ENCODE peak calls at places on chromosomes 1 and 21, in five cellular contexts. One of them, this sample, is unnamed.

GRCh38 chr1:225918280-225918679 is 5.8 kb downstream of the PYCR2 start:
- DNase-seq in MM.1S: no peak
- DNase-seq in H9: no peak
- DNase-seq in progenitor cell of endocrine pancreas: no peak
- DNase-seq in WTC11: no peak
- DNase-seq in this sample: no peak

GRCh38 chr1:66353207-66353606 is 180.7 kb upstream of the SGIP1 start:
- DNase-seq in MM.1S: no peak
- DNase-seq in H9: peak
- DNase-seq in progenitor cell of endocrine pancreas: no peak
- DNase-seq in WTC11: no peak
- DNase-seq in this sample: no peak

GRCh38 chr1:36076979-36077573 is 6.8 kb upstream of the TEKT2 start:
- DNase-seq in MM.1S: no peak
- DNase-seq in H9: no peak
- DNase-seq in progenitor cell of endocrine pancreas: no peak
- DNase-seq in WTC11: no peak
- DNase-seq in this sample: no peak

GRCh38 chr21:33412832-33413519 is 9.8 kb downstream of the IFNGR2 start:
- DNase-seq in MM.1S: peak
- DNase-seq in H9: peak
- DNase-seq in progenitor cell of endocrine pancreas: no peak
- DNase-seq in WTC11: no peak
- DNase-seq in this sample: no peak

GRCh38 chr21:16532841-16533240 is 803.1 kb downstream of the USP25 start:
- DNase-seq in MM.1S: no peak
- DNase-seq in H9: no peak
- DNase-seq in progenitor cell of endocrine pancreas: no peak
- DNase-seq in WTC11: no peak
- DNase-seq in this sample: no peak

GRCh38 chr1:229456016-229456415 is 22.1 kb upstream of the ACTA1 start:
- DNase-seq in MM.1S: no peak
- DNase-seq in H9: no peak
- DNase-seq in progenitor cell of endocrine pancreas: no peak
- DNase-seq in WTC11: no peak
- DNase-seq in this sample: no peak

GRCh38 chr1:154481058-154481457 is 21.0 kb upstream of the TDRD10 start:
- DNase-seq in MM.1S: peak
- DNase-seq in H9: no peak
- DNase-seq in progenitor cell of endocrine pancreas: no peak
- DNase-seq in WTC11: no peak
- DNase-seq in this sample: no peak

GRCh38 chr21:38343691-38344090 is 86.9 kb downstream of the KCNJ15 start:
- DNase-seq in MM.1S: no peak
- DNase-seq in H9: no peak
- DNase-seq in progenitor cell of endocrine pancreas: no peak
- DNase-seq in WTC11: no peak
- DNase-seq in this sample: no peak

GRCh38 chr1:3553166-3553939 is 58.0 kb downstream of the MEGF6 start:
- DNase-seq in MM.1S: no peak
- DNase-seq in H9: no peak
- DNase-seq in progenitor cell of endocrine pancreas: no peak
- DNase-seq in WTC11: no peak
- DNase-seq in this sample: no peak

GRCh38 chr1:212975607-212975918 is 25.2 kb downstream of the VASH2 start:
- DNase-seq in MM.1S: no peak
- DNase-seq in H9: no peak
- DNase-seq in progenitor cell of endocrine pancreas: no peak
- DNase-seq in WTC11: no peak
- DNase-seq in this sample: no peak

GRCh38 chr21:31660134-31660565 is 657 bp downstream of the SOD1 start:
- DNase-seq in MM.1S: peak
- DNase-seq in H9: no peak
- DNase-seq in progenitor cell of endocrine pancreas: no peak
- DNase-seq in WTC11: peak
- DNase-seq in this sample: no peak

GRCh38 chr1:112904071-112904830 is 51.7 kb downstream of the SLC16A1 start:
- DNase-seq in MM.1S: no peak
- DNase-seq in H9: no peak
- DNase-seq in progenitor cell of endocrine pancreas: no peak
- DNase-seq in WTC11: no peak
- DNase-seq in this sample: no peak

GRCh38 chr1:82483146-82483545 is 682.4 kb downstream of the ADGRL2 start:
- DNase-seq in MM.1S: no peak
- DNase-seq in H9: peak
- DNase-seq in progenitor cell of endocrine pancreas: no peak
- DNase-seq in WTC11: no peak
- DNase-seq in this sample: no peak

GRCh38 chr1:15224259-15224869 is 22.7 kb upstream of the FHAD1 start:
- DNase-seq in MM.1S: no peak
- DNase-seq in H9: no peak
- DNase-seq in progenitor cell of endocrine pancreas: no peak
- DNase-seq in WTC11: no peak
- DNase-seq in this sample: no peak

GRCh38 chr1:10979483-10979920 is 33.0 kb upstream of the TARDBP start:
- DNase-seq in MM.1S: peak
- DNase-seq in H9: no peak
- DNase-seq in progenitor cell of endocrine pancreas: no peak
- DNase-seq in WTC11: no peak
- DNase-seq in this sample: no peak

GRCh38 chr1:217063065-217063908 is 340.1 kb upstream of the ESRRG start:
- DNase-seq in MM.1S: no peak
- DNase-seq in H9: no peak
- DNase-seq in progenitor cell of endocrine pancreas: no peak
- DNase-seq in WTC11: no peak
- DNase-seq in this sample: no peak

GRCh38 chr1:110452330-110452729 is 1.4 kb downstream of the PROK1 start:
- DNase-seq in MM.1S: no peak
- DNase-seq in H9: no peak
- DNase-seq in progenitor cell of endocrine pancreas: no peak
- DNase-seq in WTC11: no peak
- DNase-seq in this sample: no peak

GRCh38 chr1:77282187-77282865 is 507 bp downstream of the AK5 start:
- DNase-seq in MM.1S: peak
- DNase-seq in H9: peak
- DNase-seq in progenitor cell of endocrine pancreas: no peak
- DNase-seq in WTC11: peak
- DNase-seq in this sample: peak

GRCh38 chr1:92877792-92878191 is 46.0 kb downstream of the RPL5 start:
- DNase-seq in MM.1S: peak
- DNase-seq in H9: no peak
- DNase-seq in progenitor cell of endocrine pancreas: no peak
- DNase-seq in WTC11: no peak
- DNase-seq in this sample: no peak

GRCh38 chr1:160400646-160401486 is 502 bp downstream of the VANGL2 start:
- DNase-seq in MM.1S: no peak
- DNase-seq in H9: peak
- DNase-seq in progenitor cell of endocrine pancreas: peak
- DNase-seq in WTC11: peak
- DNase-seq in this sample: no peak

GRCh38 chr1:118158918-118159317 is 26.1 kb downstream of the SPAG17 start:
- DNase-seq in MM.1S: no peak
- DNase-seq in H9: no peak
- DNase-seq in progenitor cell of endocrine pancreas: no peak
- DNase-seq in WTC11: no peak
- DNase-seq in this sample: no peak

GRCh38 chr21:46295996-46296752 is 10.0 kb downstream of the YBEY start:
- DNase-seq in MM.1S: no peak
- DNase-seq in H9: peak
- DNase-seq in progenitor cell of endocrine pancreas: no peak
- DNase-seq in WTC11: no peak
- DNase-seq in this sample: no peak

GRCh38 chr1:238753205-238753720 is 633.1 kb upstream of the CHRM3 start:
- DNase-seq in MM.1S: no peak
- DNase-seq in H9: no peak
- DNase-seq in progenitor cell of endocrine pancreas: no peak
- DNase-seq in WTC11: no peak
- DNase-seq in this sample: no peak

GRCh38 chr1:233632436-233632835 is 18.5 kb downstream of the KCNK1 start:
- DNase-seq in MM.1S: no peak
- DNase-seq in H9: no peak
- DNase-seq in progenitor cell of endocrine pancreas: no peak
- DNase-seq in WTC11: no peak
- DNase-seq in this sample: no peak

GRCh38 chr1:179217943-179218507 is 11.5 kb downstream of the ABL2 start:
- DNase-seq in MM.1S: no peak
- DNase-seq in H9: no peak
- DNase-seq in progenitor cell of endocrine pancreas: no peak
- DNase-seq in WTC11: no peak
- DNase-seq in this sample: no peak

GRCh38 chr1:155199792-155200191 is 7.9 kb downstream of the THBS3 start:
- DNase-seq in MM.1S: no peak
- DNase-seq in H9: no peak
- DNase-seq in progenitor cell of endocrine pancreas: no peak
- DNase-seq in WTC11: no peak
- DNase-seq in this sample: peak

GRCh38 chr1:197252981-197253380 is 15.1 kb upstream of the CRB1 start:
- DNase-seq in MM.1S: no peak
- DNase-seq in H9: no peak
- DNase-seq in progenitor cell of endocrine pancreas: no peak
- DNase-seq in WTC11: no peak
- DNase-seq in this sample: no peak

GRCh38 chr1:26694597-26695416 is 1.0 kb upstream of the ARID1A start:
- DNase-seq in MM.1S: peak
- DNase-seq in H9: no peak
- DNase-seq in progenitor cell of endocrine pancreas: no peak
- DNase-seq in WTC11: no peak
- DNase-seq in this sample: no peak

GRCh38 chr1:224492015-224492414 is 57.4 kb upstream of the WDR26 start:
- DNase-seq in MM.1S: peak
- DNase-seq in H9: no peak
- DNase-seq in progenitor cell of endocrine pancreas: no peak
- DNase-seq in WTC11: no peak
- DNase-seq in this sample: no peak

GRCh38 chr1:234779160-234779538 is 169.2 kb upstream of the IRF2BP2 start:
- DNase-seq in MM.1S: no peak
- DNase-seq in H9: no peak
- DNase-seq in progenitor cell of endocrine pancreas: no peak
- DNase-seq in WTC11: no peak
- DNase-seq in this sample: no peak

GRCh38 chr1:98331232-98331631 is 330.3 kb upstream of the SNX7 start:
- DNase-seq in MM.1S: no peak
- DNase-seq in H9: no peak
- DNase-seq in progenitor cell of endocrine pancreas: no peak
- DNase-seq in WTC11: no peak
- DNase-seq in this sample: no peak

GRCh38 chr1:245874942-245875580 is 632.0 kb downstream of the SMYD3 start:
- DNase-seq in MM.1S: no peak
- DNase-seq in H9: no peak
- DNase-seq in progenitor cell of endocrine pancreas: no peak
- DNase-seq in WTC11: no peak
- DNase-seq in this sample: no peak

GRCh38 chr1:236326432-236326831 is 44.7 kb upstream of the ERO1B start:
- DNase-seq in MM.1S: no peak
- DNase-seq in H9: no peak
- DNase-seq in progenitor cell of endocrine pancreas: no peak
- DNase-seq in WTC11: no peak
- DNase-seq in this sample: no peak

GRCh38 chr1:193408782-193409293 is 222.4 kb upstream of the B3GALT2 start:
- DNase-seq in MM.1S: no peak
- DNase-seq in H9: no peak
- DNase-seq in progenitor cell of endocrine pancreas: no peak
- DNase-seq in WTC11: no peak
- DNase-seq in this sample: no peak

GRCh38 chr21:42670058-42670830 is 16.8 kb downstream of the PDE9A start:
- DNase-seq in MM.1S: no peak
- DNase-seq in H9: no peak
- DNase-seq in progenitor cell of endocrine pancreas: no peak
- DNase-seq in WTC11: no peak
- DNase-seq in this sample: no peak
- TF ChIP-seq CTCF in MM.1S: no peak
- TF ChIP-seq CTCF in H9: no peak
- TF ChIP-seq CTCF in progenitor cell of endocrine pancreas: no peak
- TF ChIP-seq CTCF in WTC11: no peak
- TF ChIP-seq CTCF in this sample: no peak

GRCh38 chr1:203547771-203548421 is 53.9 kb downstream of the OPTC start:
- DNase-seq in MM.1S: no peak
- DNase-seq in H9: no peak
- DNase-seq in progenitor cell of endocrine pancreas: no peak
- DNase-seq in WTC11: no peak
- DNase-seq in this sample: no peak
- TF ChIP-seq CTCF in MM.1S: no peak
- TF ChIP-seq CTCF in H9: no peak
- TF ChIP-seq CTCF in progenitor cell of endocrine pancreas: no peak
- TF ChIP-seq CTCF in WTC11: no peak
- TF ChIP-seq CTCF in this sample: no peak

DNA sequence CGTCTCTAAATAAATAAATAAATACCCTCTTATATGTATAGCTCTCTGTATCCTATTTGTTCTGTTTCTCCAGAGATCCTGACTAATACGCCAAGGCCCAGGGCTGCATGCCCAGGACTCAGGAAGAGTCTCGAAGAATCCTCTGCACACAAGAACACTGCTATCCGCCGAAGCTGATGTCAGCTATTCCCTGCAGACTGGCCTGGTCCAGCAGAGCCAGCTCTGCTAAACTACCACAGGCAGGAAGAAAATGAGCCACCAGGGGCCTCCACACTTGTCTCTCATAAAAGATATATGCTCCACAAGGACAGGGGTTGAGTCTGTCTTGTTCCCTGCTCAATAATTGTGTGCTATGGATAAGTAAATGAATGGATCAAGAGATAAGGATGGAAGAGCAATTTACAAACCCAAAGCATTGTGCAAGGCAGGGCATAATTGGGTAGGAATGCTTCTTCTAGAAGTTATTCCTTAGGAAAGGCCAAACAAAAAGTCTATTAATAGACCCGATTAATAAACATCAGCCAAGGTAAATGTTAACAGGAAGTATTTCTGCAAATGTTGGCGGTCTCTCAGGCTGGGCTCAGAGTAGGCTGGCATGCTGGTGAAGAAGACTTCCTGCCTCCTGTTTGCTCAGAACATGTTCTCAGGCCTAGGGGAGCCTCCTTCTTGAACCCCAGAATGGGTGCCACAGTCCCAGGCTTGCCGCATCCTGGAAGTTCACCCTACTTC is 26.3 kb upstream of the MAN1C1 start:
- DNase-seq in MM.1S: no peak
- DNase-seq in H9: no peak
- DNase-seq in progenitor cell of endocrine pancreas: no peak
- DNase-seq in WTC11: no peak
- DNase-seq in this sample: no peak
- TF ChIP-seq CTCF in MM.1S: no peak
- TF ChIP-seq CTCF in H9: peak
- TF ChIP-seq CTCF in progenitor cell of endocrine pancreas: peak
- TF ChIP-seq CTCF in WTC11: no peak
- TF ChIP-seq CTCF in this sample: no peak

GRCh38 chr1:23745515-23745914 is 2.2 kb downstream of the ELOA start:
- DNase-seq in MM.1S: peak
- DNase-seq in H9: no peak
- DNase-seq in progenitor cell of endocrine pancreas: no peak
- DNase-seq in WTC11: no peak
- DNase-seq in this sample: no peak
- TF ChIP-seq CTCF in MM.1S: peak
- TF ChIP-seq CTCF in H9: peak
- TF ChIP-seq CTCF in progenitor cell of endocrine pancreas: peak
- TF ChIP-seq CTCF in WTC11: no peak
- TF ChIP-seq CTCF in this sample: peak

GRCh38 chr1:12539705-12540579 is 78.1 kb downstream of the DHRS3 start:
- DNase-seq in MM.1S: no peak
- DNase-seq in H9: peak
- DNase-seq in progenitor cell of endocrine pancreas: peak
- DNase-seq in WTC11: peak
- DNase-seq in this sample: no peak
- TF ChIP-seq CTCF in MM.1S: no peak
- TF ChIP-seq CTCF in H9: no peak
- TF ChIP-seq CTCF in progenitor cell of endocrine pancreas: no peak
- TF ChIP-seq CTCF in WTC11: no peak
- TF ChIP-seq CTCF in this sample: no peak